ENCODE peak calls at places on chromosomes 11 and 22, in nine cellular contexts. H, Q, J, O, I, A, E, L and V are unnamed samples. For H3K9me3, the result is how much of the 10 kb centered on the place peaks cover.

GRCh38 chr22:23062616-23063538 is 7.4 kb upstream of the GNAZ start:
- DNase-seq in H (no peak), Q (no peak), J (peak), O (no peak), I (no peak), A (no peak), E (peak), L (no peak), V (peak)

GRCh38 chr22:19360862-19361261 is 69.3 kb upstream of the CLTCL1 start:
- DNase-seq in H (no peak), Q (no peak), J (no peak), O (no peak), I (no peak), A (no peak), E (no peak), L (no peak), V (no peak)

GRCh38 chr11:33897761-33898403 is 6.0 kb upstream of the LMO2 start:
- DNase-seq in H (no peak), Q (no peak), J (no peak), O (no peak), I (no peak), A (peak), E (no peak), L (no peak), V (no peak)

GRCh38 chr22:46865642-46866041 is 103.2 kb downstream of the TBC1D22A start:
- DNase-seq in H (no peak), Q (no peak), J (no peak), O (no peak), I (no peak), A (no peak), E (no peak), L (no peak), V (no peak)

GRCh38 chr11:43427971-43428370 is 69.3 kb downstream of the TTC17 start:
- DNase-seq in H (no peak), Q (no peak), J (no peak), O (no peak), I (no peak), A (no peak), E (no peak), L (no peak), V (no peak)

GRCh38 chr11:10638285-10638684 is 55.3 kb downstream of the IRAG1 start:
- DNase-seq in H (no peak), Q (no peak), J (no peak), O (no peak), I (no peak), A (no peak), E (no peak), L (no peak), V (no peak)

GRCh38 chr11:54944211-54944610 is 237.6 kb downstream of the OR4A5 start:
- DNase-seq in H (no peak), Q (no peak), J (no peak), O (no peak), I (no peak), A (no peak), E (no peak), L (no peak), V (no peak)

GRCh38 chr22:24183321-24184031 is 2.2 kb downstream of the SUSD2 start:
- DNase-seq in H (no peak), Q (no peak), J (no peak), O (no peak), I (peak), A (no peak), E (no peak), L (no peak), V (peak)

GRCh38 chr11:129018991-129019390 is 76.3 kb upstream of the TP53AIP1 start:
- DNase-seq in H (no peak), Q (no peak), J (no peak), O (peak), I (no peak), A (no peak), E (no peak), L (no peak), V (no peak)

GRCh38 chr22:37244114-37244921 is at the start of gene RAC2:
- DNase-seq in H (peak), Q (peak), J (peak), O (peak), I (peak), A (no peak), E (peak), L (no peak), V (peak)

GRCh38 chr11:47466701-47467250 is 17.8 kb upstream of the RAPSN start:
- DNase-seq in H (no peak), Q (no peak), J (peak), O (peak), I (no peak), A (no peak), E (peak), L (no peak), V (peak)

GRCh38 chr22:25120761-25121212 is 78.9 kb upstream of the CRYBB3 start:
- DNase-seq in H (no peak), Q (no peak), J (no peak), O (peak), I (no peak), A (peak), E (no peak), L (no peak), V (no peak)

GRCh38 chr11:63505857-63506528 is at the start of gene LGALS12:
- DNase-seq in H (no peak), Q (no peak), J (no peak), O (no peak), I (peak), A (no peak), E (peak), L (no peak), V (no peak)

GRCh38 chr11:120509346-120510053 is 2.0 kb upstream of the GRIK4 start:
- DNase-seq in H (no peak), Q (no peak), J (no peak), O (no peak), I (no peak), A (no peak), E (no peak), L (no peak), V (no peak)

GRCh38 chr22:40176921-40177737 is 596 bp upstream of the TNRC6B start:
- DNase-seq in H (no peak), Q (peak), J (peak), O (peak), I (peak), A (peak), E (peak), L (no peak), V (peak)

GRCh38 chr22:31615481-31615840 is 46.6 kb downstream of the PISD start:
- DNase-seq in H (no peak), Q (no peak), J (no peak), O (no peak), I (no peak), A (no peak), E (no peak), L (no peak), V (no peak)

GRCh38 chr11:132346558-132347148 is 976.2 kb downstream of the NTM start:
- DNase-seq in H (no peak), Q (no peak), J (no peak), O (no peak), I (no peak), A (no peak), E (no peak), L (no peak), V (no peak)

GRCh38 chr11:132846080-132846479 is 686.2 kb downstream of the OPCML start:
- DNase-seq in H (no peak), Q (no peak), J (no peak), O (no peak), I (no peak), A (no peak), E (no peak), L (no peak), V (no peak)

GRCh38 chr11:93626038-93626437 is 35.4 kb upstream of the CEP295 start:
- DNase-seq in H (no peak), Q (no peak), J (no peak), O (no peak), I (no peak), A (no peak), E (no peak), L (no peak), V (no peak)

GRCh38 chr22:47781427-47782111 is 1019.1 kb downstream of the TBC1D22A start:
- DNase-seq in H (no peak), Q (no peak), J (no peak), O (no peak), I (no peak), A (no peak), E (no peak), L (no peak), V (no peak)

GRCh38 chr11:134207538-134208239 is 16.1 kb downstream of the NCAPD3 start:
- DNase-seq in H (no peak), Q (peak), J (peak), O (peak), I (no peak), A (no peak), E (peak), L (no peak), V (peak)

GRCh38 chr11:9459573-9460321 is 1.1 kb upstream of the ZNF143 start:
- DNase-seq in H (peak), Q (no peak), J (peak), O (peak), I (no peak), A (peak), E (no peak), L (peak), V (no peak)

GRCh38 chr22:39959640-39960447 is at the start of gene TMA7B:
- DNase-seq in H (no peak), Q (no peak), J (peak), O (no peak), I (peak), A (no peak), E (no peak), L (peak), V (peak)

GRCh38 chr22:38298312-38299000 is 18.8 kb downstream of the CSNK1E start:
- DNase-seq in H (peak), Q (peak), J (peak), O (no peak), I (no peak), A (no peak), E (no peak), L (no peak), V (peak)

GRCh38 chr22:34297536-34298120 is 377.4 kb upstream of the LARGE1 start:
- DNase-seq in H (no peak), Q (no peak), J (no peak), O (no peak), I (no peak), A (no peak), E (no peak), L (no peak), V (no peak)

DNA sequence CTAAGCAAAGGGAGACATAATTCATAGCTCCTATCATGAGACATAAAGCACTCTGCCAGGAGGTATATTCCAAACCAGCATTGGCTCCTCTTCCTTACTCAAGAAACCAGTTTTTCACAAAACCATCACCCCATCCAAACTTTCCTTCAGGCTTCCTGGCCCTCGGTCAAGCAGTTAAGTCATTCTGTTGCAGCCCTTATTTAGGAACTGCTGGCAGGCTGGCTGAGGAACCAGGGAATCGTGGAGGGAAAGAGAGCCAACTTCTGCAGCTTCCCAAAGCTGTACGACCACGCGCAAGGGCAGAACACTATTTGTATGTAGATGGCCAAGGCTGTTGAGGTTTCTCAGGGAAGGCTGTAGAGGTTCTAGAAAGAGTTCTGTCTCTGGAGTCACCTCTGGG is 669 bp downstream of the IFT46 start:
- DNase-seq in H (no peak), Q (no peak), J (peak), O (peak), I (no peak), A (peak), E (no peak), L (no peak), V (no peak)
- H3K4me3 ChIP-seq in H (peak), Q (no peak), J (peak), O (no peak), I (peak), A (peak), E (no peak), L (peak), V (peak)

GRCh38 chr11:103703954-103704353 is 332.5 kb upstream of the DDI1 start:
- DNase-seq in H (no peak), Q (no peak), J (no peak), O (no peak), I (no peak), A (no peak), E (no peak), L (no peak), V (no peak)

GRCh38 chr11:103703437-103703836 is 333.0 kb upstream of the DDI1 start:
- DNase-seq in H (no peak), Q (no peak), J (no peak), O (no peak), I (no peak), A (no peak), E (no peak), L (no peak), V (no peak)

GRCh38 chr11:103699656-103700055 is 336.8 kb upstream of the DDI1 start:
- DNase-seq in H (no peak), Q (no peak), J (no peak), O (no peak), I (no peak), A (no peak), E (no peak), L (no peak), V (no peak)

GRCh38 chr11:103699216-103699615 is 337.2 kb upstream of the DDI1 start:
- DNase-seq in H (no peak), Q (no peak), J (no peak), O (no peak), I (no peak), A (no peak), E (no peak), L (no peak), V (no peak)

DNA sequence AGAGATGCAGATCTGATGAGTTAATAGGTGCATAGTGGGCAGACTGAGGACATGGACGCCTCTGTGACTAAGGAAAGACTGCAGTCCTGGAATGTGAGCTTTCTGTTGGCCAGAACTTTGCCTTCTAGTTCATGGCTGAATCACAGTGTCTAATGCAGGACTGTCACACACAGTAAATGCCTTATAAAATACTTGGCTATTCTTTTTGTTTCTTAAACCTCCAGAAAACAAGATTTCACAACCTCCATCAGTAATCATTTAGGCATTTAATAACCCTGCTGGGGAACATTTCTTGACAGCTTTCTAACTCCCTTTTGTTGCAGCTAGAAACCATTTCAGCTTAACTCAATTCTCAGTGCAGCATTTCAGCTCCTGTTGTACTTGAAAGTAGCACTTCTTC is 335.8 kb upstream of the DDI1 start:
- DNase-seq in H (no peak), Q (no peak), J (no peak), O (no peak), I (no peak), A (no peak), E (no peak), L (peak), V (no peak)
- H3K9me3 ChIP-seq in H (under half), Q (under half), J (under half), O (under half), I (under half), A (under half), E (under half), L (under half), V (under half)

GRCh38 chr11:65862191-65862735 is 2.0 kb downstream of the MUS81 start:
- DNase-seq in H (no peak), Q (no peak), J (no peak), O (no peak), I (no peak), A (no peak), E (no peak), L (no peak), V (no peak)
- H3K4me3 ChIP-seq in H (peak), Q (no peak), J (no peak), O (no peak), I (no peak), A (no peak), E (no peak), L (peak), V (no peak)

GRCh38 chr11:3368199-3368598 is 10.7 kb downstream of the ZNF195 start:
- DNase-seq in H (no peak), Q (no peak), J (no peak), O (no peak), I (no peak), A (no peak), E (no peak), L (no peak), V (no peak)

GRCh38 chr11:3367221-3367620 is 11.7 kb downstream of the ZNF195 start:
- DNase-seq in H (no peak), Q (no peak), J (no peak), O (no peak), I (no peak), A (no peak), E (no peak), L (no peak), V (no peak)

GRCh38 chr11:3370268-3370870 is 8.6 kb downstream of the ZNF195 start:
- DNase-seq in H (no peak), Q (no peak), J (no peak), O (no peak), I (no peak), A (peak), E (no peak), L (no peak), V (no peak)

GRCh38 chr11:3369366-3369765 is 9.6 kb downstream of the ZNF195 start:
- DNase-seq in H (no peak), Q (no peak), J (no peak), O (no peak), I (no peak), A (no peak), E (no peak), L (no peak), V (no peak)
- H3K9me3 ChIP-seq in H (under half), Q (under half), J (under half), O (under half), I (under half), A (under half), E (under half), L (under half), V (under half)

GRCh38 chr11:67519726-67520125 is 3.5 kb downstream of the CABP2 start:
- DNase-seq in H (no peak), Q (no peak), J (no peak), O (no peak), I (no peak), A (no peak), E (peak), L (no peak), V (no peak)
- H3K4me3 ChIP-seq in H (no peak), Q (no peak), J (no peak), O (no peak), I (no peak), A (no peak), E (no peak), L (no peak), V (no peak)

GRCh38 chr11:65433657-65434056 is 11.1 kb downstream of the NEAT1 start:
- DNase-seq in H (no peak), Q (no peak), J (no peak), O (no peak), I (peak), A (no peak), E (no peak), L (no peak), V (no peak)
- H3K9me3 ChIP-seq in H (under half), Q (under half), J (under half), O (under half), I (under half), A (under half), E (under half), L (under half), V (under half)